ENCODE peak calls at places on chromosome 15, in seven cellular contexts. X is AG04449, O is omental fat pad, B is tibial nerve, H is HFF-Myc, G is HFFc6, V is H1. K is an unnamed sample.

GRCh38 chr15:76756371-76756770 is 148.8 kb downstream of the SCAPER start:
- DNase-seq in X (peak), O (no peak), B (no peak), H (no peak), G (peak), V (no peak), K (no peak)

GRCh38 chr15:36109943-36110658 is 469.3 kb upstream of the CDIN1 start:
- DNase-seq in X (no peak), O (no peak), B (no peak), H (no peak), G (peak), V (no peak), K (no peak)

GRCh38 chr15:38476120-38476519 is 22.2 kb downstream of the FAM98B start:
- DNase-seq in X (no peak), O (no peak), B (no peak), H (no peak), G (no peak), V (no peak), K (no peak)

GRCh38 chr15:38463893-38464292 is 10.0 kb downstream of the FAM98B start:
- DNase-seq in X (no peak), O (no peak), B (no peak), H (no peak), G (no peak), V (no peak), K (no peak)

GRCh38 chr15:42141795-42142667 is 14.4 kb downstream of the PLA2G4F start:
- DNase-seq in X (no peak), O (no peak), B (no peak), H (no peak), G (no peak), V (no peak), K (no peak)

GRCh38 chr15:67146875-67147381 is 81.5 kb downstream of the SMAD3 start:
- DNase-seq in X (no peak), O (no peak), B (no peak), H (no peak), G (peak), V (no peak), K (no peak)

GRCh38 chr15:96201696-96202095 is 128.8 kb upstream of the NR2F2 start:
- DNase-seq in X (no peak), O (no peak), B (no peak), H (no peak), G (no peak), V (no peak), K (no peak)

GRCh38 chr15:61169904-61170695 is 59.0 kb downstream of the RORA start:
- DNase-seq in X (no peak), O (no peak), B (no peak), H (no peak), G (no peak), V (no peak), K (no peak)

GRCh38 chr15:74790080-74790916 is 8.4 kb downstream of the CSK start:
- DNase-seq in X (no peak), O (no peak), B (peak), H (no peak), G (peak), V (no peak), K (no peak)

GRCh38 chr15:70772402-70772801 is 9.0 kb upstream of the UACA start:
- DNase-seq in X (no peak), O (no peak), B (no peak), H (no peak), G (no peak), V (no peak), K (no peak)

GRCh38 chr15:84740691-84741090 is 7.7 kb upstream of the ZNF592 start:
- DNase-seq in X (no peak), O (no peak), B (no peak), H (no peak), G (no peak), V (no peak), K (no peak)

GRCh38 chr15:79394231-79394630 is 37.9 kb upstream of the MINAR1 start:
- DNase-seq in X (no peak), O (no peak), B (no peak), H (peak), G (no peak), V (no peak), K (no peak)

GRCh38 chr15:73078722-73079121 is 26.5 kb downstream of the NEO1 start:
- DNase-seq in X (peak), O (no peak), B (no peak), H (peak), G (peak), V (no peak), K (no peak)

GRCh38 chr15:92899910-92900711 is at the start of gene CHD2:
- DNase-seq in X (no peak), O (no peak), B (peak), H (no peak), G (peak), V (peak), K (no peak)

GRCh38 chr15:80371924-80372323 is 32.3 kb upstream of the ARNT2 start:
- DNase-seq in X (no peak), O (no peak), B (no peak), H (no peak), G (no peak), V (no peak), K (no peak)

GRCh38 chr15:68653031-68653635 is 74.3 kb downstream of the CORO2B start:
- DNase-seq in X (no peak), O (no peak), B (no peak), H (no peak), G (no peak), V (no peak), K (peak)

GRCh38 chr15:28918141-28918983 is 32.6 kb downstream of the APBA2 start:
- DNase-seq in X (no peak), O (no peak), B (no peak), H (no peak), G (no peak), V (peak), K (no peak)

GRCh38 chr15:42510258-42511009 is 15.0 kb downstream of the SNAP23 start:
- DNase-seq in X (no peak), O (no peak), B (no peak), H (no peak), G (no peak), V (no peak), K (no peak)

GRCh38 chr15:74320358-74321247 is 46.8 kb downstream of the CYP11A1 start:
- DNase-seq in X (no peak), O (peak), B (peak), H (no peak), G (peak), V (no peak), K (no peak)

GRCh38 chr15:97745481-97746071 is 214.9 kb upstream of the ARRDC4 start:
- DNase-seq in X (no peak), O (no peak), B (peak), H (peak), G (no peak), V (no peak), K (no peak)

GRCh38 chr15:89836255-89837133 is 21.8 kb upstream of the ANPEP start:
- DNase-seq in X (peak), O (no peak), B (no peak), H (no peak), G (peak), V (no peak), K (no peak)

GRCh38 chr15:80560601-80561025 is 134.5 kb upstream of the ABHD17C start:
- DNase-seq in X (no peak), O (no peak), B (no peak), H (no peak), G (no peak), V (no peak), K (no peak)

GRCh38 chr15:75231836-75232235 is 26.3 kb upstream of the GOLGA6C start:
- DNase-seq in X (no peak), O (no peak), B (no peak), H (no peak), G (no peak), V (no peak), K (no peak)

GRCh38 chr15:67745059-67745993 is 80.0 kb upstream of the SKOR1 start:
- DNase-seq in X (no peak), O (no peak), B (no peak), H (no peak), G (no peak), V (no peak), K (no peak)

GRCh38 chr15:68553594-68553993 is 25.2 kb upstream of the CORO2B start:
- DNase-seq in X (no peak), O (no peak), B (no peak), H (no peak), G (no peak), V (no peak), K (no peak)

GRCh38 chr15:40006003-40006402 is 33.0 kb downstream of the SRP14 start:
- DNase-seq in X (no peak), O (no peak), B (no peak), H (no peak), G (peak), V (no peak), K (no peak)

GRCh38 chr15:47551079-47551478 is 166.2 kb upstream of the SEMA6D start:
- DNase-seq in X (no peak), O (no peak), B (no peak), H (no peak), G (no peak), V (no peak), K (no peak)
- TF ChIP-seq CTCF in X (no peak), O (no peak), B (no peak), H (no peak), G (peak), V (peak), K (no peak)

GRCh38 chr15:55279746-55280351 is 9.8 kb downstream of the RAB27A start:
- DNase-seq in X (no peak), O (no peak), B (no peak), H (peak), G (peak), V (no peak), K (no peak)

GRCh38 chr15:55282284-55282833 is 7.3 kb downstream of the RAB27A start:
- DNase-seq in X (no peak), O (no peak), B (no peak), H (peak), G (peak), V (no peak), K (no peak)

GRCh38 chr15:55279100-55279745 is 10.4 kb downstream of the RAB27A start:
- DNase-seq in X (no peak), O (no peak), B (no peak), H (no peak), G (no peak), V (no peak), K (no peak)

GRCh38 chr15:55283295-55284147 is 6.1 kb downstream of the RAB27A start:
- DNase-seq in X (no peak), O (no peak), B (no peak), H (no peak), G (no peak), V (no peak), K (no peak)

GRCh38 chr15:55281517-55282227 is 7.9 kb downstream of the RAB27A start:
- DNase-seq in X (no peak), O (no peak), B (no peak), H (no peak), G (no peak), V (no peak), K (no peak)
- TF ChIP-seq CTCF in X (no peak), O (no peak), B (no peak), H (no peak), G (peak), V (no peak), K (no peak)

GRCh38 chr15:88620995-88621772 is at the start of gene AEN:
- DNase-seq in X (peak), O (peak), B (peak), H (peak), G (peak), V (peak), K (peak)
- TF ChIP-seq CTCF in X (no peak), O (no peak), B (no peak), H (no peak), G (peak), V (no peak), K (no peak)

DNA sequence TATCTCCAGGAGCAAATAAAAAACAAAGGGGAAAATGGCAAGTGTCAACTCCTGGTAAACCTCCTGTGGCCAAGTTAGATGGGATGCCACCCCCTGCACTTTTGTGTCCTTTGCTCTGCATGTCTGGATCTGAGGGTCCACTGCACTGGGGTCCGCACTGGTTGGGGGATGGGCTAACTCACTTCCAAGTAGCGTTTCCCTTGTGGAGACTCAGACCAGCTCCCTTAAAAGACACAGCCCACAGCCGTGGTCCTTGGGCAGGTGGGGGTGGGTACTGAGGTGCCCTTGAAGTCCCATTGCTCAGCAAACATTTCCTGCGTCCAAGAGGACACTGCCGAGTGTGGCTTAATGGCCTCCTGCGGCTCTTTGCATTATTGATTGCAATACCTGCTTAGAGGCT is 188.2 kb downstream of the MEGF11 start:
- DNase-seq in X (no peak), O (no peak), B (no peak), H (no peak), G (no peak), V (no peak), K (no peak)
- TF ChIP-seq CTCF in X (no peak), O (no peak), B (no peak), H (no peak), G (no peak), V (no peak), K (no peak)